ENCODE peak calls at places on chromosome 3, in nine cellular contexts. J, R, C, T, H, G, V, O and M are unnamed samples.

GRCh38 chr3:101010316-101010715 is 17.1 kb upstream of the ABI3BP start:
- DNase-seq in O (no peak), G (no peak), R (no peak), C (no peak), T (no peak), H (no peak), J (peak), V (no peak), M (peak)

GRCh38 chr3:3191675-3192480 is 12.4 kb upstream of the CRBN start:
- DNase-seq in R (peak), O (no peak), V (no peak), H (no peak), C (no peak), T (peak), J (no peak), G (peak), M (no peak)

GRCh38 chr3:12471228-12471627 is 13.1 kb upstream of the TSEN2 start:
- DNase-seq in H (no peak), R (no peak), T (peak), G (peak), C (no peak), O (no peak), J (peak), V (no peak), M (peak)

GRCh38 chr3:155435821-155436220 is 142.3 kb upstream of the STRIT1 start:
- DNase-seq in H (no peak), C (no peak), R (no peak), G (no peak), T (no peak), V (no peak), O (no peak), J (no peak), M (no peak)

GRCh38 chr3:23183731-23184130 is 19.4 kb upstream of the UBE2E2 start:
- DNase-seq in R (peak), G (no peak), H (no peak), O (no peak), J (peak), T (peak), V (peak), C (no peak), M (peak)

GRCh38 chr3:139994891-139995290 is 59.9 kb downstream of the CLSTN2 start:
- DNase-seq in O (no peak), J (peak), H (no peak), R (no peak), C (no peak), V (no peak), T (no peak), G (no peak), M (no peak)

GRCh38 chr3:28039234-28039633 is 202.2 kb upstream of the CMC1 start:
- DNase-seq in R (no peak), H (no peak), C (no peak), T (no peak), G (no peak), O (no peak), V (no peak), J (no peak), M (no peak)

GRCh38 chr3:138856799-138857198 is 22.1 kb upstream of the PIK3CB start:
- DNase-seq in H (no peak), T (no peak), V (no peak), R (no peak), O (no peak), C (no peak), J (no peak), G (no peak), M (no peak)

GRCh38 chr3:168047190-168047795 is 48.4 kb downstream of the GOLIM4 start:
- DNase-seq in H (peak), O (no peak), R (no peak), G (peak), C (no peak), J (peak), T (peak), V (peak), M (peak)